ENCODE peak calls at places on chromosomes 16 and 17, in nine cellular contexts. J is NCI-H1417; U is T-helper 9 cell; M is T-helper 22 cell; P is activated CD4-positive, alpha-beta memory T cell treated with anti-CD3 and anti-CD28 coated beads, Interleukin-2, amount 10 ng/mL, durations not matched to agents 7 days and 5 days; L is T-helper 1 cell; W is omental fat pad; H is germinal center; S is ELR. V is an unnamed sample.

GRCh38 chr17:47917581-47917980 is 21.5 kb downstream of the SP2 start:
- DNase-seq in J (no peak), U (no peak), M (no peak), P (no peak), L (no peak), W (no peak), H (no peak), S (no peak), V (no peak)

GRCh38 chr17:43405861-43406260 is 7.1 kb downstream of the ARL4D start:
- DNase-seq in J (no peak), U (no peak), M (no peak), P (no peak), L (no peak), W (no peak), H (no peak), S (no peak), V (no peak)

GRCh38 chr16:22814330-22815105 is 556 bp downstream of the HS3ST2 start:
- DNase-seq in J (no peak), U (no peak), M (no peak), P (no peak), L (no peak), W (no peak), H (no peak), S (no peak), V (no peak)

GRCh38 chr17:59329558-59330313 is 1.7 kb upstream of the YPEL2 start:
- DNase-seq in J (peak; percentile 60), U (no peak), M (peak; percentile 27), P (peak; percentile 63), L (peak; percentile 30), W (no peak), H (peak; percentile 65), S (peak; percentile 83), V (peak; percentile 20)

GRCh38 chr17:43169561-43170139 is 1.4 kb upstream of the NBR1 start:
- DNase-seq in J (no peak), U (no peak), M (peak; percentile 0), P (no peak), L (no peak), W (no peak), H (peak; percentile 27), S (peak; percentile 62), V (no peak)

GRCh38 chr17:67696347-67696746 is 21.4 kb upstream of the NOL11 start:
- DNase-seq in J (no peak), U (no peak), M (no peak), P (no peak), L (no peak), W (no peak), H (no peak), S (no peak), V (no peak)

GRCh38 chr16:53817117-53817516 is 113.2 kb downstream of the FTO start:
- DNase-seq in J (no peak), U (no peak), M (no peak), P (no peak), L (no peak), W (peak; percentile 29), H (no peak), S (peak; percentile 93), V (no peak)

GRCh38 chr16:79653337-79654000 is 52.9 kb upstream of the MAF start:
- DNase-seq in J (peak; percentile 63), U (no peak), M (no peak), P (no peak), L (no peak), W (no peak), H (no peak), S (no peak), V (no peak)

GRCh38 chr16:22358000-22358399 is 16.4 kb downstream of the CDR2 start:
- DNase-seq in J (no peak), U (no peak), M (no peak), P (peak; percentile 26), L (no peak), W (no peak), H (peak; percentile 12), S (no peak), V (no peak)

GRCh38 chr17:2797226-2797625 is 988 bp downstream of the RAP1GAP2 start:
- DNase-seq in J (no peak), U (no peak), M (no peak), P (no peak), L (no peak), W (no peak), H (no peak), S (no peak), V (no peak)

GRCh38 chr17:6269474-6269873 is 165.4 kb downstream of the AIPL1 start:
- DNase-seq in J (no peak), U (no peak), M (no peak), P (peak; percentile 38), L (no peak), W (no peak), H (peak; percentile 13), S (peak; percentile 43), V (no peak)

GRCh38 chr17:31225831-31226230 is 71.2 kb downstream of the OMG start:
- DNase-seq in J (no peak), U (no peak), M (no peak), P (no peak), L (no peak), W (no peak), H (no peak), S (no peak), V (no peak)

GRCh38 chr17:7992924-7993323 is 9.5 kb upstream of the GUCY2D start:
- DNase-seq in J (no peak), U (no peak), M (no peak), P (no peak), L (no peak), W (no peak), H (no peak), S (no peak), V (no peak)

GRCh38 chr17:27445971-27446370 is 10.3 kb upstream of the KSR1 start:
- DNase-seq in J (no peak), U (no peak), M (no peak), P (no peak), L (no peak), W (no peak), H (no peak), S (no peak), V (no peak)

GRCh38 chr16:88464447-88465318 is 11.6 kb downstream of the ZFPM1 start:
- DNase-seq in J (no peak), U (no peak), M (no peak), P (no peak), L (no peak), W (no peak), H (no peak), S (no peak), V (no peak)

GRCh38 chr17:77772461-77772897 is 186.0 kb upstream of the TNRC6C start:
- DNase-seq in J (peak; percentile 19), U (peak; percentile 57), M (peak; percentile 25), P (peak; percentile 70), L (peak; percentile 61), W (no peak), H (peak; percentile 67), S (peak; percentile 24), V (peak; percentile 53)

V was measured in T follicular helper cell.